ENCODE peak calls at places on chromosomes 3 and 15, in four cellular contexts. M is K562, V is GM12878, Z is HepG2. D is an unnamed sample.
A peak's percentile ranks its signal among the peaks of the same experiment; 100 is the strongest.

GRCh38 chr3:38018296-38019266 is 10.9 kb downstream of the PLCD1 start:
- DNase-seq in M (peak; percentile 97), V (no peak), Z (no peak), D (no peak)

GRCh38 chr3:99683465-99683864 is 45.1 kb downstream of the COL8A1 start:
- DNase-seq in M (no peak), V (no peak), Z (no peak), D (no peak)

GRCh38 chr15:55074431-55074830 is 122.3 kb downstream of the RSL24D1 start:
- DNase-seq in M (no peak), V (no peak), Z (no peak), D (no peak)

GRCh38 chr15:35624881-35625280 is 78.9 kb upstream of the DPH6 start:
- DNase-seq in M (no peak), V (no peak), Z (no peak), D (no peak)

GRCh38 chr15:42558739-42559138 is 10.1 kb downstream of the HAUS2 start:
- DNase-seq in M (no peak), V (no peak), Z (no peak), D (no peak)

GRCh38 chr3:115445559-115445958 is 177.8 kb upstream of the GAP43 start:
- DNase-seq in M (no peak), V (no peak), Z (no peak), D (no peak)

GRCh38 chr3:138188013-138188352 is 882 bp downstream of the ARMC8 start:
- DNase-seq in M (peak; percentile 16), V (no peak), Z (no peak), D (no peak)

GRCh38 chr15:74603026-74603788 is 12.4 kb upstream of the CLK3 start:
- DNase-seq in M (no peak), V (no peak), Z (no peak), D (no peak)

GRCh38 chr3:113157408-113157980 is 53.9 kb upstream of the BOC start:
- DNase-seq in M (no peak), V (no peak), Z (no peak), D (no peak)

GRCh38 chr3:16369247-16369646 is 104.2 kb downstream of the OXNAD1 start:
- DNase-seq in M (no peak), V (no peak), Z (no peak), D (no peak)

GRCh38 chr3:158471639-158472294 is 99.2 kb upstream of the MLF1 start:
- DNase-seq in M (no peak), V (no peak), Z (peak; percentile 42), D (no peak)

GRCh38 chr15:87687176-87687890 is 569.2 kb downstream of the NTRK3 start:
- DNase-seq in M (no peak), V (no peak), Z (no peak), D (no peak)

GRCh38 chr15:60681353-60681752 is 202.4 kb upstream of the ICE2 start:
- DNase-seq in M (no peak), V (no peak), Z (no peak), D (no peak)

GRCh38 chr3:106528932-106529331 is 660.1 kb upstream of the CBLB start:
- DNase-seq in M (no peak), V (no peak), Z (no peak), D (no peak)

GRCh38 chr15:75451674-75452363 is at the start of gene SIN3A:
- DNase-seq in M (peak; percentile 74), V (peak; percentile 99), Z (peak; percentile 100), D (peak; percentile 100)

GRCh38 chr3:126083913-126084514 is at the start of gene SLC41A3:
- DNase-seq in M (peak; percentile 84), V (peak; percentile 45), Z (peak; percentile 80), D (peak; percentile 85)

GRCh38 chr3:68206524-68207117 is 552.2 kb upstream of the SUCLG2 start:
- DNase-seq in M (no peak), V (no peak), Z (no peak), D (no peak)

GRCh38 chr3:138455801-138456716 is 21.6 kb downstream of the ESYT3 start:
- DNase-seq in M (no peak), V (no peak), Z (no peak), D (no peak)

GRCh38 chr3:61181874-61182273 is 69.4 kb downstream of the FHIT start:
- DNase-seq in M (no peak), V (peak; percentile 64), Z (peak; percentile 52), D (no peak)

GRCh38 chr3:50147016-50147415 is 8.1 kb upstream of the SEMA3F start:
- DNase-seq in M (no peak), V (no peak), Z (no peak), D (no peak)

GRCh38 chr3:11530153-11530721 is 113.5 kb downstream of the VGLL4 start:
- DNase-seq in M (no peak), V (no peak), Z (peak; percentile 41), D (no peak)
- TF ChIP-seq CREB1 in M (no peak), V (no peak), Z (no peak), D (no peak)

GRCh38 chr15:77633913-77634265 is 1.2 kb upstream of the LINGO1 start:
- DNase-seq in M (no peak), V (no peak), Z (no peak), D (peak; percentile 93)
- TF ChIP-seq TCF7 in M (no peak), V (no peak), Z (no peak), D (no peak)

GRCh38 chr3:152195206-152195605 is 73.5 kb upstream of the MBNL1 start:
- DNase-seq in M (no peak), V (no peak), Z (no peak), D (no peak)

GRCh38 chr3:152196782-152197181 is 71.9 kb upstream of the MBNL1 start:
- DNase-seq in M (no peak), V (no peak), Z (no peak), D (no peak)

GRCh38 chr3:152192936-152193672 is 75.6 kb upstream of the MBNL1 start:
- DNase-seq in M (no peak), V (no peak), Z (no peak), D (no peak)

GRCh38 chr3:152192050-152192449 is 76.7 kb upstream of the MBNL1 start:
- DNase-seq in M (no peak), V (no peak), Z (no peak), D (no peak)

GRCh38 chr3:152193673-152194267 is 75.0 kb upstream of the MBNL1 start:
- DNase-seq in M (no peak), V (no peak), Z (no peak), D (no peak)
- TF ChIP-seq CREB1 in M (no peak), V (no peak), Z (no peak), D (no peak)

DNA sequence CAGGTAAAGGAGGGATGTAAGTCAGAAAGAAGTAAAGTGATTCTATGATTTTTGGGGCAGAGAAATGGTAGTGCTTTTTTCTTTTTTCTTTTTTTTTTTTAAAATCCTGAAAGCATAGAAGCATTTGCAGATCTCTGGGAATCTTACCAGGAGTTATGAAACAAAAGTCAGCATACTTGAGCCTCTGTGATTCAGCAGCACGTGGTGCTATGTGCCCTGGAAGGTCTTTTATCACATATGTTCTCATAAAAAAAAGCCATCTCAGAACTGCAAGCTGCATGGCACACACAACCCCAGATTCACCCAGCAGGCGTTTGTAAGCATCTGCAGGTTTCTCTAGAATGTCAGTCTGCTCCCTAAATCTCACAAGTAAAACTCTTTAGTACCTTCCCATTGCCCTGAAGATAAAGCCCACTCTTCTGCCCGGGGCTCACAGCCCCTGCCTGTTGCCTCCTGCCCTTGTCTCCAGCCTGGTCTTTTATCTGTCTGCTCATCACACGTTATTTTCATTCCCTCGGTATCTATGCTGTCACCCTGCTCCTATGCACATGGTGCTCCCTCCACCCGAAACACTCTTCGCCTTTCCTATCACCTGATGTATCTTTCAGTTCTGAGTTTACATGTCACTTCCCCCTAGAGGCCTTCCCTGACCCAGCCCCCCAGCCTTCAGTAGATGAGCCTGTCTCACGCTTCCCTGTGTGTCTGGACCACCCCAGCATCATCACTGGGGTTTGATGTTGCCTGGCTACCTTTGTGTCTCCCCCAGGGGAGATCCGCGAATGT is 72.4 kb downstream of the CHDH start:
- DNase-seq in M (no peak), V (peak; percentile 82), Z (no peak), D (no peak)
- TF ChIP-seq TCF7 in M (no peak), V (no peak), Z (no peak), D (no peak)

GRCh38 chr15:101288905-101289513 is 6.0 kb downstream of the SNRPA1 start:
- DNase-seq in M (no peak), V (no peak), Z (peak; percentile 50), D (no peak)
- TF ChIP-seq CREB1 in M (no peak), V (no peak), Z (no peak), D (no peak)

DNA sequence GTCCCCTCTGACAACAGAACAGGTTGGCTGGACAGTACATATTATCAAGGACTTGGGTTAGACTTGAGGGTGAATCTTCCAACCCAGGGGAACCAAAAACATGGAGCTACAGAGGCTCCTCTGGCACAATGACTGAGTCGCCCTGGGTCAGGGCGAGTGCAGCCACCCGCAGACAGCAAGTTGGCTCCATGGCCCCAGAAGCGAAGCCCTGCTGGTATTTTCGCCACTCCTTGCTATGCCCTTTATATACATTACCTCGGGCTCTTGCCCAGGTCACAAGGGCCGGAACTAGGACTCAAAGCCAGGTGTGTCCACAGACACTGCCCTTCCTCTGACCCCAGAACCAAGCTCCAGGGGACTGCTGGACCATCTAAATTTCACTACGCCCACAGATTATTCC is 64.6 kb downstream of the ADCY5 start:
- DNase-seq in M (no peak), V (no peak), Z (no peak), D (no peak)
- TF ChIP-seq TCF7 in M (no peak), V (no peak), Z (no peak), D (no peak)